ENCODE peak calls at places on chromosomes 5 and 9, in four cellular contexts. V is central memory CD4-positive, alpha-beta T cell; P is ovary; R is left cardiac atrium. I is an unnamed sample.

GRCh38 chr9:133971121-133971951 is 20.8 kb downstream of the VAV2 start:
- DNase-seq in V (no peak), P (peak; percentile 12), R (peak; percentile 20), I (no peak)

GRCh38 chr5:143019614-143020515 is 249.7 kb downstream of the ARHGAP26 start:
- DNase-seq in V (no peak), P (no peak), R (no peak), I (peak; percentile 43)

GRCh38 chr5:67606586-67606947 is 410.0 kb upstream of the CD180 start:
- DNase-seq in V (no peak), P (no peak), R (no peak), I (no peak)

GRCh38 chr9:107487521-107488399 is 1.8 kb downstream of the KLF4 start:
- DNase-seq in V (no peak), P (peak; percentile 60), R (peak; percentile 78), I (peak; percentile 21)

GRCh38 chr5:50667079-50667652 is 729 bp downstream of the PARP8 start:
- DNase-seq in V (no peak), P (peak; percentile 62), R (peak; percentile 67), I (peak; percentile 59)

GRCh38 chr5:133613184-133613583 is 843 bp upstream of the FSTL4 start:
- DNase-seq in V (no peak), P (no peak), R (no peak), I (no peak)

GRCh38 chr9:21027295-21027694 is 4.1 kb downstream of the HACD4 start:
- DNase-seq in V (no peak), P (no peak), R (no peak), I (no peak)

GRCh38 chr5:54638090-54638489 is 120.5 kb downstream of the SNX18 start:
- DNase-seq in V (peak; percentile 44), P (no peak), R (no peak), I (no peak)

GRCh38 chr9:114366334-114367128 is 21.3 kb downstream of the AKNA start:
- DNase-seq in V (peak; percentile 61), P (no peak), R (no peak), I (peak; percentile 70)

GRCh38 chr9:111525056-111525977 is at the start of gene ZNF483:
- DNase-seq in V (peak; percentile 75), P (peak; percentile 85), R (peak; percentile 83), I (peak; percentile 73)

GRCh38 chr5:148951612-148952011 is 111.2 kb downstream of the SH3TC2 start:
- DNase-seq in V (no peak), P (no peak), R (no peak), I (no peak)

GRCh38 chr5:9766581-9766980 is 136.4 kb upstream of the TAS2R1 start:
- DNase-seq in V (no peak), P (no peak), R (no peak), I (no peak)

I was measured in activated naive CD4-positive, alpha-beta T cell treated with anti-CD3 and anti-CD28 coated beads for 36 hours.